ENCODE peak calls at places on chromosome 14, in four cellular contexts. D is MM.1S, I is HCT116, M is endothelial cell of umbilical vein. B is an unnamed sample.

GRCh38 chr14:28666961-28667360 is 99.6 kb upstream of the FOXG1 start:
- DNase-seq in D (no peak), I (no peak), M (no peak), B (no peak)

GRCh38 chr14:20440882-20441281 is 4.9 kb upstream of the KLHL33 start:
- DNase-seq in D (no peak), I (no peak), M (peak), B (peak)

GRCh38 chr14:99947695-99948094 is 117.5 kb upstream of the EVL start:
- DNase-seq in D (no peak), I (no peak), M (no peak), B (no peak)

GRCh38 chr14:83826838-83827237 is 1703.1 kb upstream of the FLRT2 start:
- DNase-seq in D (no peak), I (no peak), M (no peak), B (no peak)

GRCh38 chr14:85087201-85087600 is 442.7 kb upstream of the FLRT2 start:
- DNase-seq in D (no peak), I (no peak), M (no peak), B (no peak)

GRCh38 chr14:88233915-88234314 is 89.2 kb downstream of the KCNK10 start:
- DNase-seq in D (no peak), I (peak), M (peak), B (no peak)

GRCh38 chr14:95265106-95266094 is 54.3 kb downstream of the CLMN start:
- DNase-seq in D (peak), I (peak), M (peak), B (no peak)

GRCh38 chr14:52835122-52835903 is 43.9 kb upstream of the GNPNAT1 start:
- DNase-seq in D (no peak), I (peak), M (no peak), B (no peak)

GRCh38 chr14:78848234-78848820 is 678.2 kb downstream of the NRXN3 start:
- DNase-seq in D (peak), I (peak), M (peak), B (no peak)

GRCh38 chr14:28954025-28954424 is 187.4 kb downstream of the FOXG1 start:
- DNase-seq in D (no peak), I (no peak), M (no peak), B (no peak)

GRCh38 chr14:44626423-44626822 is 119.3 kb upstream of the FSCB start:
- DNase-seq in D (no peak), I (no peak), M (no peak), B (no peak)

GRCh38 chr14:95300002-95300696 is 19.6 kb downstream of the CLMN start:
- DNase-seq in D (no peak), I (no peak), M (no peak), B (no peak)

GRCh38 chr14:68082698-68083291 is 263.2 kb downstream of the RAD51B start:
- DNase-seq in D (no peak), I (no peak), M (peak), B (no peak)

GRCh38 chr14:76024211-76024907 is 38.8 kb downstream of the IFT43 start:
- DNase-seq in D (peak), I (no peak), M (no peak), B (no peak)

DNA sequence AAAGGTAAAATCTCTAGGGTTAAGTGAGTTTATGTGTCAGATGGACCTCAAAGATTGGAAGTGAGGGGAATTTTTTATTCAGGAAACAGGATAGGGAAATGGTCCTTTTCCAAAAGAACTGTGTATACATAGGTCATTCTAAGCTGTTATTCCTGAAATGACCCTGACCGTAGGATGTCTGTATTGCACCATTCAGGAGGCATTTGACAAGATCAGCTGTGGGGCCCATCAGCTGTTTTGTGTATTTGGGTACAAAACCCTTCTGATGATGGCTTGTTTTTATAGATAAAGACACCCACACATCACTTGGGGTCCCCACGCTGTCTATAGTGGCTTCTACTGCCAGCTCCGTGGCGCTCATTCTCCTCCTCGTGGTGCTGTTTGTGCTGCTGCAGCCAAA is 62.6 kb upstream of the SRSF5 start:
- DNase-seq in D (no peak), I (no peak), M (no peak), B (no peak)
- H3K27ac ChIP-seq in D (no peak), I (no peak), M (no peak), B (no peak)

GRCh38 chr14:55731247-55731872 is 151.4 kb downstream of the KTN1 start:
- DNase-seq in D (no peak), I (no peak), M (no peak), B (no peak)

GRCh38 chr14:55734731-55735130 is 154.7 kb downstream of the KTN1 start:
- DNase-seq in D (no peak), I (no peak), M (no peak), B (no peak)

GRCh38 chr14:55733609-55734008 is 153.6 kb downstream of the KTN1 start:
- DNase-seq in D (no peak), I (no peak), M (no peak), B (no peak)

GRCh38 chr14:55730602-55731001 is 150.6 kb downstream of the KTN1 start:
- DNase-seq in D (no peak), I (no peak), M (no peak), B (no peak)

DNA sequence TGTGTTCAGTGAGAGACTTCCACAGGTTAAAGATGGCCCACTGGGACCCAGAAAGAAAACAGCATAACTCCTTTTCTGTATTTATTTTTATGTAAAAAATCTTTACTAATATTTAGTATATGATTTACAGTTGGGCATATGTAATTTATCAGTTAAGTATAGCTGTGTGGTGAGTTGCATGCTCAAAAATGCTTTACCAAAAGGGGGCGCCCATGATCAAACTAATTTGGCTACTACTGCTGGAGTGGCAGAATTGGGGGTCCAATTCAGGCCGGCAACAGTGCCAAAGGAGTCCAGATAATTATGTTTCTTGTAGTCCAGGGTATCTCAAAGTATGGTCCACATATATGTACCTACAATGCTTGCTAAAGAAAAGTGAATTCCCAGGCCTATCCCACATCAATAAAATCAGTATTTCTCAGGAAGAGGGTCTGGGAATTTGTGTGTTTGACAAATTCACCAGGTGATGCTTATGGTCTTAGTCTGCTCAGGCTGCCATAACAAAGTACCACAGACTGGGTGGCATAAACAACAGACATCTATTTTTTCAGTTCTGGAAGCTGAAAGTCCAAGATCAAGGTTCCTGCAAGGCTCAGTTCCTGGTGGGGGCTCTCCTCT is 152.0 kb downstream of the KTN1 start:
- DNase-seq in D (no peak), I (peak), M (peak), B (peak)
- TF ChIP-seq CTCF in D (peak), I (peak), M (peak), B (peak)

GRCh38 chr14:105093426-105094192 is 28.4 kb upstream of the GPR132 start:
- DNase-seq in D (no peak), I (peak), M (peak), B (peak)
- H3K4me3 ChIP-seq in D (no peak), I (peak), M (peak), B (peak)

DNA sequence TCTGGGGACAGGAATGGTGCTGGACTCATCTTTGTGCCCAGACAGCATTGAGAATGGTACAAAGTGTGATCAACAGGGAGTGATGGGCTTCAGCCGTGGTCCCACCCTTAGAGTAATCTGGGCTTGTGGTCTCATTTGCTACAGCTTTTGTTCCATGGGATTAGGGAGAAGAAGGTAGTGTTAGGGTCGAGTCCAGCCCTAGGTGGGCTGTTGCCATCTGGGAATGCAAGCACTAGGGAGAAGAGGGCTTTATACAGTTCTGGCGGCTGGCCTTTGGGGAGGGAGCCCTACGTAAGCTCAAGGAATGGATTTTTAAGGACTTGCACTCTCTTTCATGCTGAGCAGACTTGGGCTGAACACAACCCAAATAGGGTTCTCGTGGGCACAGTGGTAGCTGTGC is 4.9 kb downstream of the PLEKHG3 start:
- DNase-seq in D (no peak), I (no peak), M (no peak), B (no peak)
- H3K27ac ChIP-seq in D (no peak), I (no peak), M (no peak), B (peak)

GRCh38 chr14:101083564-101084435 is 180.3 kb upstream of the RTL1 start:
- DNase-seq in D (no peak), I (peak), M (no peak), B (peak)
- TF ChIP-seq CTCF in D (no peak), I (peak), M (no peak), B (no peak)

GRCh38 chr14:22971152-22971551 is 11.2 kb downstream of the AJUBA start:
- DNase-seq in D (no peak), I (no peak), M (no peak), B (no peak)
- H3K4me3 ChIP-seq in D (no peak), I (no peak), M (no peak), B (no peak)

DNA sequence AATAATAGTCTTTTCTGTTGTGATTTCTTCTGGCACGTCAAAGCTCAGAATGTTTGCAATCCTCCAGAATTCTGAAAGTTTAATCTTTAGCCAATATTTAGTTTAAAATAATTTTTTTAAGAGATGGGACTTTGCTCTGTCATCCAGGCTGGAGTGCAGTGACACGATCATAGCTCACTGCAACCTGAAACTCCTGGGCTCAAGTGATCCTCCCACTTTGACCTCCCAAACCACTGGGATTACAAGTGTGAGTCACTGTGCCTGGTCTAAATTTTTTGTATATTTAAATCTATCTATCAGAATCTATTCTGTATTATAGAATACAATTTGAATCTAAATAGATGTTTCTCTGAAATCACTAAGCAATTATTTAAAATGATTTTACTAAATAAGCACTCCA is 572.7 kb downstream of the VRK1 start:
- DNase-seq in D (no peak), I (no peak), M (no peak), B (no peak)
- H3K27ac ChIP-seq in D (no peak), I (no peak), M (no peak), B (no peak)

GRCh38 chr14:51823706-51824105 is 36.7 kb upstream of the GNG2 start:
- DNase-seq in D (no peak), I (no peak), M (no peak), B (no peak)
- TF ChIP-seq CTCF in D (no peak), I (no peak), M (no peak), B (no peak)

B was measured in CD8-positive, alpha-beta T cell.